ENCODE peak calls at places on chromosomes 5 and 9, in eight cellular contexts. V is endothelial cell, Y is astrocyte, B is pancreas, X is neural progenitor cell, I is PC-9, T is cardiac fibroblast, A is progenitor cell of endocrine pancreas. S is an unnamed sample.

GRCh38 chr9:96140401-96141180 is 161.4 kb downstream of the HSD17B3 start:
- DNase-seq in V (no peak), T (no peak), X (peak; percentile 22), B (no peak), Y (no peak), A (no peak), I (no peak), S (no peak)

GRCh38 chr9:127417130-127418036 is 6.8 kb upstream of the ZNF79 start:
- DNase-seq in I (peak; percentile 64), T (no peak), B (no peak), A (no peak), Y (no peak), X (no peak), V (no peak), S (no peak)

GRCh38 chr9:110842169-110842568 is 173.6 kb downstream of the MUSK start:
- DNase-seq in X (no peak), I (peak; percentile 18), T (no peak), A (no peak), V (no peak), Y (peak; percentile 79), B (no peak), S (no peak)

GRCh38 chr9:31590091-31590490 is 794.4 kb upstream of the ACO1 start:
- DNase-seq in B (no peak), Y (peak; percentile 30), A (no peak), T (peak; percentile 29), V (no peak), I (no peak), X (no peak), S (no peak)

GRCh38 chr5:14399054-14399657 is 182.4 kb upstream of the OTULINL start:
- DNase-seq in V (peak; percentile 23), I (no peak), A (no peak), Y (peak; percentile 54), B (no peak), T (peak; percentile 86), X (peak; percentile 62), S (peak; percentile 53)

GRCh38 chr5:111127453-111128195 is 35.5 kb downstream of the WDR36 start:
- DNase-seq in V (no peak), B (no peak), Y (no peak), X (no peak), I (peak; percentile 14), T (peak; percentile 36), A (no peak), S (no peak)

GRCh38 chr9:75892168-75892901 is 1.9 kb downstream of the PCSK5 start:
- DNase-seq in B (peak; percentile 14), V (peak; percentile 24), A (peak; percentile 16), Y (no peak), T (peak; percentile 17), X (peak; percentile 61), I (peak; percentile 63), S (peak; percentile 17)

GRCh38 chr5:24401767-24402166 is 243.0 kb downstream of the CDH10 start:
- DNase-seq in T (peak; percentile 1), A (no peak), V (no peak), B (no peak), I (no peak), Y (peak; percentile 12), X (no peak), S (no peak)

GRCh38 chr9:21638104-21638503 is 156.0 kb upstream of the IFNE start:
- DNase-seq in T (no peak), V (no peak), Y (no peak), X (no peak), A (no peak), I (no peak), B (no peak), S (no peak)

GRCh38 chr9:13919386-13919785 is 394.6 kb downstream of the NFIB start:
- DNase-seq in X (no peak), I (no peak), T (no peak), Y (peak; percentile 70), A (no peak), V (no peak), B (no peak), S (no peak)

GRCh38 chr9:125988479-125989050 is 241.4 kb downstream of the PBX3 start:
- DNase-seq in B (no peak), V (no peak), T (no peak), A (no peak), X (no peak), Y (no peak), I (no peak), S (no peak)

GRCh38 chr9:106846847-106847246 is 16.1 kb upstream of the ZNF462 start:
- DNase-seq in X (no peak), V (no peak), B (no peak), T (peak; percentile 83), I (no peak), A (no peak), Y (peak; percentile 37), S (no peak)

GRCh38 chr5:152817311-152817710 is 412.2 kb upstream of the NMUR2 start:
- DNase-seq in Y (no peak), V (no peak), I (no peak), T (no peak), X (no peak), A (no peak), B (no peak), S (no peak)

GRCh38 chr5:168152660-168153059 is 138.8 kb upstream of the WWC1 start:
- DNase-seq in X (no peak), Y (no peak), T (no peak), I (no peak), V (no peak), A (no peak), B (no peak), S (no peak)

GRCh38 chr5:43367909-43368648 is 44.1 kb downstream of the CCL28 start:
- DNase-seq in B (no peak), Y (peak; percentile 19), X (no peak), T (peak; percentile 53), I (no peak), A (no peak), V (no peak), S (no peak)

GRCh38 chr5:142426129-142426641 is 101.4 kb upstream of the SPRY4 start:
- DNase-seq in B (peak; percentile 8), Y (peak; percentile 72), V (peak; percentile 23), A (no peak), X (no peak), T (peak; percentile 85), I (no peak), S (no peak)

GRCh38 chr5:168114444-168115017 is 176.9 kb upstream of the WWC1 start:
- DNase-seq in A (peak; percentile 23), I (peak; percentile 36), Y (no peak), V (peak; percentile 66), B (peak; percentile 38), T (peak; percentile 14), X (peak; percentile 66), S (peak; percentile 67)

GRCh38 chr5:129125819-129126218 is 31.3 kb downstream of the ISOC1 start:
- DNase-seq in I (no peak), B (no peak), A (no peak), Y (no peak), X (peak; percentile 19), V (no peak), T (no peak), S (peak; percentile 27)

GRCh38 chr5:96819806-96820205 is 12.1 kb upstream of the ERAP1 start:
- DNase-seq in V (no peak), Y (no peak), T (no peak), B (no peak), X (no peak), A (no peak), I (no peak), S (no peak)

GRCh38 chr5:55227738-55228430 is 769 bp upstream of the MCIDAS start:
- DNase-seq in A (no peak), T (no peak), X (no peak), V (no peak), Y (no peak), B (no peak), I (no peak), S (peak; percentile 26)

GRCh38 chr5:96742519-96742918 is 65.2 kb downstream of the ERAP1 start:
- DNase-seq in A (no peak), I (no peak), B (no peak), T (no peak), X (no peak), Y (no peak), V (no peak), S (no peak)

GRCh38 chr5:94693043-94693822 is 74.8 kb downstream of the SLF1 start:
- DNase-seq in B (no peak), X (peak; percentile 40), A (no peak), Y (peak; percentile 93), V (no peak), I (no peak), T (peak; percentile 93), S (no peak)

GRCh38 chr5:73213566-73213998 is 40.6 kb downstream of the TMEM174 start:
- DNase-seq in Y (peak; percentile 88), I (no peak), A (no peak), X (no peak), T (peak; percentile 66), V (no peak), B (no peak), S (no peak)

GRCh38 chr5:68316469-68316868 is 100.9 kb downstream of the PIK3R1 start:
- DNase-seq in V (no peak), T (no peak), B (no peak), Y (no peak), X (no peak), I (no peak), A (no peak), S (no peak)

GRCh38 chr9:36985769-36986547 is 48.1 kb downstream of the PAX5 start:
- DNase-seq in I (no peak), Y (no peak), X (peak; percentile 85), B (no peak), T (no peak), A (peak; percentile 26), V (peak; percentile 37), S (no peak)

GRCh38 chr9:108547736-108548135 is 308.1 kb downstream of the ACTL7B start:
- DNase-seq in X (no peak), A (no peak), V (no peak), T (no peak), Y (no peak), I (no peak), B (no peak), S (no peak)
- TF ChIP-seq CTCF in X (no peak), A (no peak), V (no peak), T (no peak), Y (no peak), I (no peak), B (no peak), S (no peak)

DNA sequence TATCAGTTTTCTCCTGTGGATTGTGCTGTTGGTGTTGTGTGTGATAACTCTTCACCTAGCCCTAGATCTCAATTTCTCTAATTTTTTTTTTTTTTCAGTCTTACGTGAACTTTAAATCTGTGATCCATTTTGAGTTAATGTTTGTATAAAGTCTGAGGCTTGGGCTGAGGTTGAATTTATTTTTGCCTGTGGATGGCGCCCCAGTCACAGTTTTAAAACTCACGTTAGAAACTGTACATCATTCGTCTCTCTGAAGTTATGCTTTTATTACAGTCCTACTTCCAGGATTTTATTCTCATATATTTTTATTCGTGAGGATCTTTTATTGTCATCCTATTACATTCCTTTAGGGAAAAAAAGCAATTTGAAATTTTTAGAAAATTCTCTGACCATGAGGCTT is 103.1 kb downstream of the EHMT1 start:
- DNase-seq in Y (no peak), A (no peak), B (no peak), X (no peak), T (no peak), V (no peak), I (no peak), S (no peak)
- TF ChIP-seq CTCF in Y (peak; percentile 9), A (peak; percentile 15), B (no peak), X (peak; percentile 48), T (no peak), V (no peak), I (no peak), S (no peak)

GRCh38 chr5:39714036-39714698 is 289.4 kb upstream of the DAB2 start:
- DNase-seq in I (peak; percentile 74), X (peak; percentile 52), B (peak; percentile 40), V (peak; percentile 45), A (peak; percentile 16), T (peak; percentile 90), Y (peak; percentile 30), S (peak; percentile 24)
- TF ChIP-seq CTCF in I (peak; percentile 87), X (peak; percentile 69), B (peak; percentile 55), V (peak; percentile 57), A (peak; percentile 77), T (peak; percentile 76), Y (peak; percentile 67), S (peak; percentile 46)

GRCh38 chr5:57889558-57889957 is 406.9 kb upstream of the ACTBL2 start:
- DNase-seq in A (no peak), I (peak; percentile 85), X (peak; percentile 15), Y (peak; percentile 94), V (peak; percentile 21), B (no peak), T (peak; percentile 61), S (no peak)
- TF ChIP-seq CTCF in A (no peak), I (no peak), X (no peak), Y (no peak), V (no peak), B (no peak), T (peak; percentile 41), S (no peak)

S was measured in GM13976.